ENCODE peak calls at places on chromosomes 3 and 15, in four cellular contexts. K is GM12864, Z is activated B cell treated with CpG ODN at 0.5 μM for 24 hours, U is IMR-90. J is an unnamed sample.

GRCh38 chr15:101489236-101489632 is 273 bp downstream of the PCSK6 start:
- DNase-seq in Z (no peak), K (no peak), U (no peak), J (peak)

GRCh38 chr15:71800835-71801745 is 9.3 kb upstream of the NR2E3 start:
- DNase-seq in K (peak), U (peak), Z (no peak), J (peak)

GRCh38 chr15:60155661-60156060 is 151.6 kb downstream of the FOXB1 start:
- DNase-seq in K (peak), Z (no peak), U (peak), J (peak)

GRCh38 chr3:49636883-49637609 is 37.1 kb upstream of the APEH start:
- DNase-seq in K (no peak), Z (no peak), U (no peak), J (peak)

GRCh38 chr3:5006755-5007202 is 27.5 kb downstream of the BHLHE40 start:
- DNase-seq in K (peak), U (no peak), Z (peak), J (no peak)

GRCh38 chr3:73625124-73625665 is 454 bp upstream of the PDZRN3 start:
- DNase-seq in U (peak), K (no peak), Z (no peak), J (peak)

GRCh38 chr3:143627336-143627735 is 220.9 kb downstream of the SLC9A9 start:
- DNase-seq in K (no peak), U (peak), Z (no peak), J (peak)

GRCh38 chr3:39907981-39908380 is 98.6 kb downstream of the MYRIP start:
- DNase-seq in Z (no peak), U (no peak), K (no peak), J (no peak)

GRCh38 chr3:174153875-174154274 is 705.3 kb upstream of the NAALADL2 start:
- DNase-seq in U (peak), Z (no peak), K (no peak), J (no peak)

GRCh38 chr3:50623840-50624474 is 7.0 kb downstream of the MAPKAPK3 start:
- DNase-seq in K (no peak), Z (no peak), U (peak), J (peak)

GRCh38 chr15:99976811-99977271 is 243.6 kb upstream of the LYSMD4 start:
- DNase-seq in Z (no peak), U (peak), K (no peak), J (peak)

GRCh38 chr3:10581251-10581650 is 75.9 kb upstream of the ATP2B2 start:
- DNase-seq in Z (no peak), U (no peak), K (no peak), J (no peak)

GRCh38 chr3:182115328-182116045 is 403.8 kb downstream of the SOX2 start:
- DNase-seq in K (no peak), U (no peak), Z (no peak), J (no peak)

GRCh38 chr3:100171211-100171700 is 57.0 kb upstream of the FILIP1L start:
- DNase-seq in K (no peak), Z (no peak), U (no peak), J (no peak)

GRCh38 chr3:69787436-69788168 is 48.3 kb downstream of the MITF start:
- DNase-seq in K (no peak), U (peak), Z (no peak), J (peak)

GRCh38 chr3:45987368-45988099 is 8.1 kb downstream of the FYCO1 start:
- DNase-seq in Z (no peak), U (peak), K (no peak), J (peak)

GRCh38 chr15:58440181-58440910 is 8.6 kb downstream of the LIPC start:
- DNase-seq in U (peak), K (no peak), Z (no peak), J (peak)

GRCh38 chr3:110814170-110815007 is 257.2 kb upstream of the NECTIN3 start:
- DNase-seq in U (peak), Z (no peak), K (peak), J (peak)

GRCh38 chr15:28886431-28887343 is 913 bp downstream of the APBA2 start:
- DNase-seq in U (no peak), Z (no peak), K (no peak), J (no peak)

DNA sequence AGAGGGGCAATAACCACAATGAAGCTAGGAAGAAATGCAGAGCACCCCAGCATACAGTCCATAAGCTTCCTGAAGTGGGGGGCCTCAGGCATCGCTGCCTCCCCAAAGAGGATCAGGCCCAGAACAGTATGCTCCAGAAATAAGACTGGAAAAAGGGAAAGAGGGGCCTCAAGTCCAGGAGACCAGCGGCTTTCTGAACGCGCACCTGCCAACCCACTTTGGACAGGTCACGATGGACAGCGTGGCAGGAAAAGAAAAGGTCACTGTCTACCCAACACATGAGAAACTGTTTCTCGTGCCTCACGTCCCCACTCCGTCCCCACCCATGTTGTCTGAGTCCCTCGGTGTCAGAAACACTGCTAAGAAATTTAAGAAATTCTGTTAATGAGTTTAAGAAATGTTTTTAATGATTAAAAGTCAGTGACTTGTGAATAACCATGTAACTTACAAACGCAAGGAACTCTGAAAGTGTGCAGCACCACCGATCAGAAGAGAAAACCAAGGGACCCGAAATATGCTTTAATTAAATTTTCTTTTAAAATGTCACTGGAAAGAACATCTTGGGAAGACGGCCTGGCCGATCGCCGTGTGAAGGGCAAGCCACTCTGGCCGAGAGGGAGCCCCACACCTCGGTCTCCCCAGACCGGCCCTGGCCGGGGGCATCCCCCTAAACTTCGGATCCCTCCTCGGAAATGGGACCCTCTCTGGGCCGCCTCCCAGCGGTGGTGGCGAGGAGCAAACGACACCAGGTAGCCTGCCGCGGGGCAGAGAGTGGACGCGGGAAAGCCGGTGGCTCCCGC is 1.7 kb upstream of the PPARG start:
- DNase-seq in U (no peak), K (no peak), Z (no peak), J (no peak)
- TF ChIP-seq CTCF in U (no peak), K (no peak), Z (no peak), J (no peak)

GRCh38 chr3:146026547-146026946 is 134.4 kb downstream of the PLOD2 start:
- DNase-seq in U (no peak), K (no peak), Z (no peak), J (no peak)
- TF ChIP-seq CTCF in U (no peak), K (no peak), Z (no peak), J (no peak)

GRCh38 chr15:68053701-68053996 is 466 bp upstream of the PIAS1 start:
- DNase-seq in U (no peak), K (no peak), Z (no peak), J (no peak)

GRCh38 chr15:68053001-68053400 is 1.1 kb upstream of the PIAS1 start:
- DNase-seq in U (no peak), K (no peak), Z (no peak), J (no peak)

GRCh38 chr15:68055224-68055705 is 1.1 kb downstream of the PIAS1 start:
- DNase-seq in K (peak), Z (peak), U (peak), J (peak)

GRCh38 chr15:68054658-68055223 is 626 bp downstream of the PIAS1 start:
- DNase-seq in Z (no peak), U (peak), K (no peak), J (peak)

GRCh38 chr15:68053997-68054657 is at the start of gene PIAS1:
- DNase-seq in Z (peak), K (peak), U (peak), J (peak)
- TF ChIP-seq CTCF in Z (no peak), K (no peak), U (no peak), J (no peak)

GRCh38 chr3:56304069-56304468 is 164.2 kb downstream of the ERC2 start:
- DNase-seq in U (no peak), K (no peak), Z (no peak), J (no peak)

GRCh38 chr3:56302417-56302816 is 165.8 kb downstream of the ERC2 start:
- DNase-seq in K (no peak), Z (no peak), U (no peak), J (peak)

GRCh38 chr3:56309465-56309864 is 158.8 kb downstream of the ERC2 start:
- DNase-seq in K (no peak), U (no peak), Z (no peak), J (no peak)

DNA sequence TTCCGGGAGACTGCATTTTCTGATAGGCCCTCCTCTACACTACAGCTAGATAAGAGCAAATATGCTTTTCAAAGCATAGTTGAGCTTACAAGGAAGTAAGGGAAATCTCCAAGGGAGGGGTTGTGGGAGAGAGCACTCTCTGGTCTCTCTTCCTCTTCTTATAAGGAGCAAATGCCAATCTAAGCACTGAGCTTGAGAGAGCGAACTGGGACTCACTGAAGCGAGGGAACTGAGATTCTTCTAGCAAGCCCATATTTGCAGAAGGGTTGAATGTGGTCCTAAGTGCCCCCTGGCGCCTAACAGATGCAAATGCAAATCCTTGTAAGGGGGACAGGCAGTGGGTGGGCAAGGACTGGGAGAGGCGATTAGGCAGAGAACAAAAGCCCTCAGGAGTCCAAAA is 164.8 kb downstream of the ERC2 start:
- DNase-seq in Z (no peak), K (peak), U (peak), J (peak)
- TF ChIP-seq CTCF in Z (no peak), K (peak), U (peak), J (peak)

J was measured in MCF 10A.